ENCODE peak calls at places on chromosomes 16 and 17, in eight cellular contexts. I is Panc1, R is SK-N-SH, K is fibroblast of pulmonary artery, E is ascending aorta, B is brain microvascular endothelial cell, N is dorsolateral prefrontal cortex, L is astrocyte of the spinal cord. A is an unnamed sample.

GRCh38 chr16:87201052-87201451 is 116.1 kb downstream of the C16orf95 start:
- DNase-seq in E (peak), R (no peak), L (peak), K (peak), B (peak), I (no peak), N (peak), A (peak)

GRCh38 chr16:48261569-48261968 is 14.2 kb upstream of the ABCC11 start:
- DNase-seq in L (no peak), E (no peak), N (no peak), R (no peak), B (no peak), K (no peak), I (no peak), A (no peak)

GRCh38 chr17:67528751-67529436 is 151.8 kb downstream of the PITPNC1 start:
- DNase-seq in E (peak), I (peak), B (peak), K (peak), R (peak), L (peak), N (peak), A (peak)

GRCh38 chr17:5131146-5131715 is 15.4 kb downstream of the USP6 start:
- DNase-seq in K (no peak), R (no peak), B (no peak), I (no peak), E (no peak), N (no peak), L (no peak), A (no peak)

GRCh38 chr16:56970934-56971767 is 9.4 kb downstream of the CETP start:
- DNase-seq in K (no peak), N (no peak), I (no peak), E (no peak), B (no peak), R (no peak), L (no peak), A (no peak)

GRCh38 chr16:20740007-20740883 is 1.4 kb downstream of the THUMPD1 start:
- DNase-seq in K (peak), I (no peak), B (peak), R (peak), L (peak), E (no peak), N (no peak), A (peak)

GRCh38 chr17:17831208-17832039 is 5.4 kb downstream of the SREBF1 start:
- DNase-seq in B (no peak), I (no peak), K (no peak), E (no peak), N (no peak), L (no peak), R (peak), A (peak)

GRCh38 chr16:29975134-29975538 is 1.5 kb downstream of the TAOK2 start:
- DNase-seq in L (no peak), I (no peak), N (no peak), R (no peak), B (no peak), K (no peak), E (no peak), A (no peak)

GRCh38 chr17:46046957-46047356 is 47.9 kb downstream of the STH start:
- DNase-seq in K (peak), E (no peak), R (no peak), B (no peak), L (no peak), N (no peak), I (no peak), A (no peak)

DNA sequence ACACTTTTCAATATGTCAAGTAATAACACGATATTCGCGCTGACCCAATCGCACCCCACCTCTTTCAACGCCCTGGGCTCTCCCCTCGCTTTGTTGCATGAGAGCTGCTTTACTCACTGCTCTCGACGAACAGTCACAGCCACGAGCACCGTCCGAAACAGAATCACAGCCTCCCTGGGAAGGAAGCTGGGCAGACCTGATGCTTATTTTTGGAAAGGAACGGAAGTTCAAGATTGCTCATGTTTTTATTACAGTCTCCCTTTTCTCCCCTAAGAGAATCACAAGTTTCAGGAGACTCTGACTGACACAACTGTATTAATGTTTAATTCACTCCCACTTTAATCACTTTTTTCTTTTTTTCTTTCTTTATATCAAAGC is 67.8 kb downstream of the ANKRD11 start:
- DNase-seq in I (peak), B (peak), N (no peak), E (peak), R (no peak), L (peak), K (peak), A (no peak)
- H3K4me3 ChIP-seq in I (no peak), B (no peak), N (no peak), E (peak), R (no peak), L (no peak), K (no peak), A (no peak)

GRCh38 chr16:12754824-12755543 is 48.7 kb downstream of the CPPED1 start:
- DNase-seq in R (no peak), N (no peak), K (peak), B (peak), L (no peak), I (no peak), E (no peak), A (no peak)

GRCh38 chr16:12758031-12758669 is 45.5 kb downstream of the CPPED1 start:
- DNase-seq in L (peak), E (no peak), B (no peak), N (no peak), I (no peak), K (peak), R (peak), A (no peak)

GRCh38 chr16:12760819-12761611 is 42.7 kb downstream of the CPPED1 start:
- DNase-seq in B (no peak), L (no peak), I (no peak), K (no peak), N (no peak), R (no peak), E (no peak), A (no peak)

GRCh38 chr16:12758670-12759558 is 44.8 kb downstream of the CPPED1 start:
- DNase-seq in N (no peak), L (no peak), R (no peak), I (no peak), B (no peak), E (no peak), K (no peak), A (no peak)

GRCh38 chr16:12757546-12757945 is 46.1 kb downstream of the CPPED1 start:
- DNase-seq in L (no peak), N (no peak), R (no peak), I (no peak), B (no peak), K (no peak), E (no peak), A (no peak)
- H3K4me3 ChIP-seq in L (no peak), N (no peak), R (no peak), I (no peak), B (no peak), K (no peak), E (no peak), A (no peak)

GRCh38 chr17:47718634-47719405 is 14.2 kb upstream of the TBX21 start:
- DNase-seq in B (no peak), I (no peak), N (no peak), E (no peak), R (no peak), K (no peak), L (no peak), A (no peak)

GRCh38 chr17:47719411-47720152 is 13.5 kb upstream of the TBX21 start:
- DNase-seq in N (no peak), R (no peak), L (peak), K (no peak), E (no peak), I (no peak), B (peak), A (peak)

GRCh38 chr17:47720196-47720595 is 12.8 kb upstream of the TBX21 start:
- DNase-seq in L (no peak), R (no peak), B (no peak), E (no peak), I (no peak), K (no peak), N (no peak), A (no peak)

GRCh38 chr17:47721725-47722124 is 11.3 kb upstream of the TBX21 start:
- DNase-seq in I (no peak), K (no peak), L (no peak), E (no peak), B (no peak), N (no peak), R (no peak), A (no peak)

DNA sequence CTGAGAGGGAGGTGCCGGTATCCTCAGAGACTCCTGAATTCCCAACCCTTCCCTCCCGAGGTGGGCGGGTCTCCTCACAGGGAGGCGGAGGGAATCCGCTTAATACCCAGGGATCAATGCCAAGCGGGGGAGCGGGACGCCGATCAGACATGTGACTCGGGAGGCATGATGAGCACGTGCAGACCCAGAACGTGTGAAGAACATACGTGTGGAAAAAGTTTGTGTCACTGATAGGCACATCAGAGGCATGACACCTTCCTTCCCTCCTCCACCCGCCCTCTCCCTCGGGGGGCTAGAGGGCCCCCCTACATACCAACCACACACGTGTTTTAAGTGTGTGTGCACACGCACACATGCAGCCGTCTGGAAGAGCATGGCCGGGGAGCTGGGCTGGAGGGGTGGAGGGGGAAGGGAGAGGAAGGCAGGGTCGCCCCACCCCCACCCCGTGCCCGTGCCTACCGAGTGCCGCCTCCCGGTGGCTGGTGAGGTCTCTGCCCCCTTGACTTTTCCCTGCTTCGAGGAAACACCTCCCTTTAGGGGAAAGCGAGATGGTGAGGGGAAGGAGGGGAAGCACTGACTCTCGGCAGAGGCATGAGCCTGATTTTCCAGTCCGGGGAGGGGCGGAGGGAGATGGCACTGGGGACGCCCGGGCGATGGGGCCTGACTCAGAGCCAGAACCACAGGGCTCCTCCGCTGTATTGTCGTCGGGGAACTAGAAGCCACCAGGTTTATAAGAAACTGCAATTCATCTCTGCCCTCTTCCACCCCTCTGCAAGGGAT is 12.1 kb upstream of the TBX21 start:
- DNase-seq in B (no peak), I (no peak), K (no peak), E (no peak), N (no peak), R (peak), L (no peak), A (peak)
- H3K4me3 ChIP-seq in B (no peak), I (no peak), K (no peak), E (no peak), N (no peak), R (no peak), L (no peak), A (no peak)

DNA sequence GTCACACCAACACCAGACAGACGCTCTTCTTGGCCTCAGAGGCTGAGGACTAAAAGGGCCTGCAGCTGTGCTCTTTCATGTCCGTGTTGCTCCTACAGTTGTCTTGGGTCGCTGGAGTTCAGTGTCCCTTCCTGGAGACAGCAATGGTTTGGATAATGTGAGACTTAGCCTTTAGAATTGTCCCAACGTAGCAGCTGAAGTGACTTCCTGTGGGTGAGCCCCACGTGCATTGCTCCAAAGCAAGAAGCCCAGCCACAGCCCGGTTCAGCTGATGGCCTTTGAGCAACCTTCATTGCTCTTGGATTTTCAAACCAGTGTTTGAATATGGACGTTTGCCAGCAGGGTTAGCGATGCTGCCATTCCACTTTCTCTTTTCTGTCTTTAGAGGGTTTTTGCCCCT is 19.8 kb downstream of the TMEM11 start:
- DNase-seq in E (no peak), B (no peak), N (no peak), I (no peak), K (no peak), R (peak), L (no peak), A (no peak)
- H3K4me3 ChIP-seq in E (no peak), B (no peak), N (no peak), I (no peak), K (no peak), R (no peak), L (no peak), A (no peak)

DNA sequence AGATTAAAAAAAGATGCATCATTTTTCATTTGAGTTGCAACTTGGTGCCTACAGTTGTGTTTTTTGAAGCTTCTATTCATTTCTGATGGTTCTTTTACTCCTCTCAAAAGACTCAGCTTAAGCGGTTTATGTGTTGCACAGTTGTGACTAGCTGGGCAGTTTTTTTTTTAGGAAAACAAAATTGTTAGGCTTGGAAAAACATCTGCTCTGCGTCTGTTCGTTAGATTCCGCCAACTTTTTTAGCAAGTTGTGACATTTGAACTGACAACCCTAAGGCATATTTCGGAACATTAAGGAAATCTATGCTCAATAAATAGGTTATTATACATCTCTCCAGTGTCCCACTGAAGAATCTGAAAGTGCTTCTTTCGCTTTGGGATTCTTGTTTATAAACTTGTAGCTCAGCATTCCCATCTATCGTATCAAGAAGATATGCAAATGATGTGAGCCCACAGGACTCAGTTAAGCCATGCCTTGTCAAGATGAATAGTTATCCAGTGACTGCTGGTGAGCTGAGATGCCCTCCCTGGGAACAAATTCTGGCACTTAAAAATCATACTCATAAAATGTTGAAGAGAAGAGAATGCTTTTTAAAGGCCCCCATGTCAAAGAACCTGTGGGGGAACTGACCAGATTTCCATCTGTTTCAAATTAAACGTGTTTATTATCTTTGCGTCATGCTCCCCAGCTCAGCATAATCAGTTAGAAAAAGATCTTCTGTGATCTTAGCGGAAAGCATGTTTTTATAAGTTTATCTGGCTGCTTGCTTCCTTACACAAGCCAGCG is 109.0 kb upstream of the FAM20A start:
- DNase-seq in N (no peak), E (no peak), K (no peak), L (peak), B (peak), I (no peak), R (peak), A (no peak)
- H3K4me3 ChIP-seq in N (no peak), E (no peak), K (no peak), L (no peak), B (no peak), I (no peak), R (no peak), A (no peak)

GRCh38 chr17:42520540-42520951 is 15.5 kb upstream of the NAGLU start:
- DNase-seq in R (no peak), I (no peak), B (peak), E (no peak), K (no peak), L (no peak), N (no peak), A (no peak)

GRCh38 chr17:42519546-42520444 is 16.2 kb upstream of the NAGLU start:
- DNase-seq in I (peak), B (peak), K (peak), N (peak), R (no peak), L (peak), E (peak), A (peak)

GRCh38 chr17:42517516-42517915 is 18.5 kb upstream of the NAGLU start:
- DNase-seq in K (peak), B (peak), N (peak), L (peak), R (peak), I (no peak), E (peak), A (peak)

GRCh38 chr17:42518755-42519545 is 17.1 kb upstream of the NAGLU start:
- DNase-seq in B (peak), N (no peak), E (no peak), I (no peak), L (peak), K (peak), R (no peak), A (peak)

DNA sequence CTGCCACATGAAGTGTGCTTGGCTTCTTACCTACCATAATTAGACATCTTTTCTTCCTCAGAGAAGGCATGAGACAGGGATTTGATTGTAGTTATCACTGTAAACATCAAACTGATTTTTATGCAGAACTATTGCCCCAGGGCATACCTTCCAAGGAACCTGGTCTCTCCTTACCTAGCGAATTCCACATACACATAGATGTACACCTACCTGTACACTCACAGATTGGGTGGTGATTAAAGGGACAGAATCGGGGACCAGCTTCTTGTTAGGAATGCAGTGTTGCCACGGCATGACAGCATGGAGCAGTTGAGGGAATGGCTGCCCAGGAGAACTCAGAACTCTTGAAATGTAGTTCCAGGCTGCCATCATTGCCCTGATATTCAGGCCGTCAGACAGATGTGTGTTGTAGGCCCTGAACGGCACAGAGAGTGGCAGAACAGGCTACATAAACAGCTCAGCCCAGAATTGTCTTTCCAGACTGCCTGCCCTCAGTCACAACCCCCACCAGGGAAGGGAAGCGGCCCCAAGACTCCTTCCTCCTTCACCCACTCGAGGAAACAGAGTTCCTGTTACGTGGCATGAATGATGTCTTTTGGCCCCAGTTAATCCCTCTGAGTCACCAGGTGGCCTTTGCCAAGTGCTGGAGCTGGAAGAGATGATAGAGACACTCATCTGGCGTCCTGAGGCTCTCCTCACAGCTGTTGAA is 17.8 kb upstream of the NAGLU start:
- DNase-seq in I (peak), K (peak), R (no peak), B (peak), N (peak), L (peak), E (peak), A (peak)
- H3K4me3 ChIP-seq in I (no peak), K (no peak), R (peak), B (no peak), N (no peak), L (no peak), E (no peak), A (no peak)

GRCh38 chr17:50906443-50906842 is 40.3 kb upstream of the TOB1 start:
- DNase-seq in I (no peak), B (no peak), L (no peak), N (no peak), K (no peak), R (no peak), E (no peak), A (no peak)

GRCh38 chr17:50908140-50908859 is 42.1 kb upstream of the TOB1 start:
- DNase-seq in L (no peak), B (no peak), R (no peak), N (no peak), E (no peak), K (no peak), I (no peak), A (no peak)

GRCh38 chr17:50909765-50910661 is 43.9 kb upstream of the TOB1 start:
- DNase-seq in E (no peak), I (no peak), N (no peak), L (no peak), B (no peak), R (no peak), K (no peak), A (no peak)

GRCh38 chr17:50911450-50911849 is 45.3 kb upstream of the TOB1 start:
- DNase-seq in N (no peak), K (no peak), R (no peak), E (no peak), L (no peak), B (no peak), I (no peak), A (no peak)

GRCh38 chr17:50908860-50909764 is 43.0 kb upstream of the TOB1 start:
- DNase-seq in N (no peak), R (no peak), L (peak), E (no peak), B (no peak), I (no peak), K (no peak), A (no peak)
- H3K4me3 ChIP-seq in N (no peak), R (no peak), L (no peak), E (no peak), B (no peak), I (no peak), K (no peak), A (no peak)

A was measured in MG63.